ENCODE peak calls at places on chromosomes 11 and 22, in eight cellular contexts. One of them, this sample, is unnamed.

GRCh38 chr11:12126352-12127019 is 16.1 kb downstream of the MICAL2 start:
- DNase-seq in colonic mucosa: no peak
- DNase-seq in neural progenitor cell: no peak
- DNase-seq in AG09309: no peak
- DNase-seq in AG10803: peak
- DNase-seq in sigmoid colon: no peak
- DNase-seq in mammary epithelial cell: peak
- DNase-seq in Peyer's patch: no peak
- DNase-seq in this sample: peak

GRCh38 chr11:4808476-4808875 is 4.3 kb upstream of the OR52R1 start:
- DNase-seq in sigmoid colon: no peak
- DNase-seq in Peyer's patch: no peak
- DNase-seq in colonic mucosa: no peak
- DNase-seq in AG10803: no peak
- DNase-seq in neural progenitor cell: no peak
- DNase-seq in AG09309: no peak
- DNase-seq in mammary epithelial cell: no peak
- DNase-seq in this sample: no peak

GRCh38 chr11:67695606-67696005 is 21.2 kb upstream of the ALDH3B2 start:
- DNase-seq in Peyer's patch: no peak
- DNase-seq in neural progenitor cell: no peak
- DNase-seq in sigmoid colon: no peak
- DNase-seq in mammary epithelial cell: no peak
- DNase-seq in colonic mucosa: no peak
- DNase-seq in AG09309: no peak
- DNase-seq in AG10803: no peak
- DNase-seq in this sample: no peak

GRCh38 chr11:73404048-73404447 is 27.8 kb downstream of the RELT start:
- DNase-seq in neural progenitor cell: peak
- DNase-seq in Peyer's patch: no peak
- DNase-seq in AG10803: peak
- DNase-seq in colonic mucosa: no peak
- DNase-seq in AG09309: no peak
- DNase-seq in mammary epithelial cell: peak
- DNase-seq in sigmoid colon: peak
- DNase-seq in this sample: peak

GRCh38 chr11:70517996-70518907 is 119.9 kb downstream of the CTTN start:
- DNase-seq in mammary epithelial cell: peak
- DNase-seq in neural progenitor cell: no peak
- DNase-seq in AG09309: peak
- DNase-seq in Peyer's patch: peak
- DNase-seq in colonic mucosa: no peak
- DNase-seq in sigmoid colon: no peak
- DNase-seq in AG10803: peak
- DNase-seq in this sample: no peak

GRCh38 chr11:65424200-65425104 is 1.9 kb downstream of the NEAT1 start:
- DNase-seq in Peyer's patch: peak
- DNase-seq in sigmoid colon: peak
- DNase-seq in AG09309: peak
- DNase-seq in AG10803: peak
- DNase-seq in colonic mucosa: peak
- DNase-seq in mammary epithelial cell: peak
- DNase-seq in neural progenitor cell: no peak
- DNase-seq in this sample: peak

GRCh38 chr11:18364495-18365047 is 29.8 kb upstream of the LDHA start:
- DNase-seq in Peyer's patch: no peak
- DNase-seq in AG09309: no peak
- DNase-seq in mammary epithelial cell: no peak
- DNase-seq in sigmoid colon: no peak
- DNase-seq in neural progenitor cell: no peak
- DNase-seq in colonic mucosa: no peak
- DNase-seq in AG10803: peak
- DNase-seq in this sample: no peak

GRCh38 chr11:13993096-13993760 is 30.7 kb downstream of the SPON1 start:
- DNase-seq in Peyer's patch: peak
- DNase-seq in colonic mucosa: peak
- DNase-seq in mammary epithelial cell: no peak
- DNase-seq in AG10803: no peak
- DNase-seq in sigmoid colon: no peak
- DNase-seq in neural progenitor cell: no peak
- DNase-seq in AG09309: no peak
- DNase-seq in this sample: no peak

GRCh38 chr11:75273989-75274391 is 33.4 kb downstream of the TPBGL start:
- DNase-seq in AG09309: no peak
- DNase-seq in neural progenitor cell: no peak
- DNase-seq in sigmoid colon: peak
- DNase-seq in mammary epithelial cell: no peak
- DNase-seq in AG10803: no peak
- DNase-seq in colonic mucosa: no peak
- DNase-seq in Peyer's patch: no peak
- DNase-seq in this sample: no peak

GRCh38 chr11:1075341-1075911 is 752 bp downstream of the MUC2 start:
- DNase-seq in AG09309: no peak
- DNase-seq in Peyer's patch: peak
- DNase-seq in sigmoid colon: peak
- DNase-seq in colonic mucosa: no peak
- DNase-seq in AG10803: no peak
- DNase-seq in mammary epithelial cell: no peak
- DNase-seq in neural progenitor cell: no peak
- DNase-seq in this sample: no peak

GRCh38 chr22:47476226-47476625 is 713.8 kb downstream of the TBC1D22A start:
- DNase-seq in AG09309: no peak
- DNase-seq in sigmoid colon: no peak
- DNase-seq in mammary epithelial cell: no peak
- DNase-seq in colonic mucosa: no peak
- DNase-seq in AG10803: no peak
- DNase-seq in Peyer's patch: no peak
- DNase-seq in neural progenitor cell: no peak
- DNase-seq in this sample: no peak

GRCh38 chr22:29225422-29226090 is 19.9 kb downstream of the EMID1 start:
- DNase-seq in neural progenitor cell: no peak
- DNase-seq in colonic mucosa: peak
- DNase-seq in AG09309: no peak
- DNase-seq in mammary epithelial cell: no peak
- DNase-seq in Peyer's patch: peak
- DNase-seq in AG10803: peak
- DNase-seq in sigmoid colon: peak
- DNase-seq in this sample: peak

GRCh38 chr22:36053242-36054147 is 24.9 kb upstream of the RBFOX2 start:
- DNase-seq in colonic mucosa: no peak
- DNase-seq in neural progenitor cell: no peak
- DNase-seq in mammary epithelial cell: no peak
- DNase-seq in AG10803: no peak
- DNase-seq in Peyer's patch: no peak
- DNase-seq in AG09309: no peak
- DNase-seq in sigmoid colon: no peak
- DNase-seq in this sample: no peak

GRCh38 chr11:102177974-102178631 is 67.9 kb downstream of the YAP1 start:
- DNase-seq in mammary epithelial cell: peak
- DNase-seq in sigmoid colon: no peak
- DNase-seq in AG10803: peak
- DNase-seq in AG09309: peak
- DNase-seq in neural progenitor cell: no peak
- DNase-seq in Peyer's patch: no peak
- DNase-seq in colonic mucosa: no peak
- DNase-seq in this sample: peak

GRCh38 chr11:92550411-92550810 is 325.8 kb downstream of the FAT3 start:
- DNase-seq in mammary epithelial cell: no peak
- DNase-seq in AG09309: no peak
- DNase-seq in colonic mucosa: no peak
- DNase-seq in sigmoid colon: no peak
- DNase-seq in Peyer's patch: no peak
- DNase-seq in AG10803: no peak
- DNase-seq in neural progenitor cell: peak
- DNase-seq in this sample: no peak

GRCh38 chr22:39132281-39132680 is 20.2 kb downstream of the CBX7 start:
- DNase-seq in colonic mucosa: no peak
- DNase-seq in neural progenitor cell: no peak
- DNase-seq in sigmoid colon: peak
- DNase-seq in AG09309: no peak
- DNase-seq in mammary epithelial cell: no peak
- DNase-seq in AG10803: no peak
- DNase-seq in Peyer's patch: no peak
- DNase-seq in this sample: no peak

GRCh38 chr22:32760815-32761214 is 40.7 kb upstream of the TIMP3 start:
- DNase-seq in AG10803: no peak
- DNase-seq in sigmoid colon: no peak
- DNase-seq in AG09309: no peak
- DNase-seq in mammary epithelial cell: no peak
- DNase-seq in colonic mucosa: no peak
- DNase-seq in Peyer's patch: no peak
- DNase-seq in neural progenitor cell: no peak
- DNase-seq in this sample: no peak

GRCh38 chr11:57599381-57599780 is 1.9 kb downstream of the SERPING1 start:
- DNase-seq in colonic mucosa: no peak
- DNase-seq in sigmoid colon: no peak
- DNase-seq in AG09309: no peak
- DNase-seq in neural progenitor cell: no peak
- DNase-seq in mammary epithelial cell: no peak
- DNase-seq in AG10803: no peak
- DNase-seq in Peyer's patch: no peak
- DNase-seq in this sample: peak

GRCh38 chr11:1234054-1234720 is 11.3 kb downstream of the MUC5B start:
- DNase-seq in Peyer's patch: no peak
- DNase-seq in colonic mucosa: peak
- DNase-seq in AG10803: no peak
- DNase-seq in mammary epithelial cell: no peak
- DNase-seq in AG09309: no peak
- DNase-seq in neural progenitor cell: no peak
- DNase-seq in sigmoid colon: peak
- DNase-seq in this sample: no peak

GRCh38 chr22:39732625-39733024 is 160.9 kb downstream of the ENTHD1 start:
- DNase-seq in Peyer's patch: no peak
- DNase-seq in neural progenitor cell: no peak
- DNase-seq in sigmoid colon: no peak
- DNase-seq in AG10803: no peak
- DNase-seq in mammary epithelial cell: no peak
- DNase-seq in colonic mucosa: no peak
- DNase-seq in AG09309: no peak
- DNase-seq in this sample: no peak

DNA sequence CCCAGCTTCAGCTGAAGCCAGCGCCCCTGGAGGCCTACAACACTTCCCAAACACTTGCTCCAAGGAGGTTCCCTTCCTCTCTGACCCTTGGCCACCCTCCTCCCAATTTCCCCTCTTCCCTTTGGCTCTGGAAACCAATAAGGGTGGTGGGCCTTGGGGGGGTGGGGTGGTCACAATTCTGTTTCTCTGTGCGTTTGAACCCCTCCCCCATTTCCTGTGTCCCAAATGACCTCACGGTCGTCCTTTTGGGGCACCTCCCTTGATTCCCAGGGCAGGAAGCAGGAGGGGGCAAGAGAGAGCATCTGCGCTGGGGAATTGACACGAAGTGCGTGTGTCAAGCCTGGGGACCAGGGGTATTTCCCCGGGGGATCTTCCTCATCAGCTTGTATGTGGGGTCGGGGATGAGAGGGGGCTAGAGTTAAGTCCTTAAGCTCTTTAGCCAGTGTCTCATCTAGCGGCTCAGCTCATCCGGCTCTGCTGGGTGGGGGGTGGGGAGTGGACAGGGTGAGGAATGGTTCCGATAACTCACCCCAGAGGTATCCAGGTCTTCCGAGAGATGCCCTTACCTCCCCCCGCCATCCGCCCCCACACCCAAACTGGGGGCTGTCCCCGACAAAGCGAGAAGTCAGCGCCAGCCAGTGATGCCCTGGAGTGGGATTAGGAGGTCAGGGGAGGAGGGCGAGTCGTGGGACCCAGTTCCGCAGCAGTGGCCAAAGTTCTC is 629 bp downstream of the ESAM start:
- DNase-seq in AG10803: no peak
- DNase-seq in sigmoid colon: no peak
- DNase-seq in mammary epithelial cell: no peak
- DNase-seq in neural progenitor cell: peak
- DNase-seq in colonic mucosa: no peak
- DNase-seq in Peyer's patch: no peak
- DNase-seq in AG09309: no peak
- DNase-seq in this sample: no peak
- H3K4me3 ChIP-seq in AG10803: no peak
- H3K4me3 ChIP-seq in sigmoid colon: peak
- H3K4me3 ChIP-seq in mammary epithelial cell: no peak
- H3K4me3 ChIP-seq in neural progenitor cell: peak
- H3K4me3 ChIP-seq in colonic mucosa: peak
- H3K4me3 ChIP-seq in Peyer's patch: peak
- H3K4me3 ChIP-seq in AG09309: no peak
- H3K4me3 ChIP-seq in this sample: no peak

DNA sequence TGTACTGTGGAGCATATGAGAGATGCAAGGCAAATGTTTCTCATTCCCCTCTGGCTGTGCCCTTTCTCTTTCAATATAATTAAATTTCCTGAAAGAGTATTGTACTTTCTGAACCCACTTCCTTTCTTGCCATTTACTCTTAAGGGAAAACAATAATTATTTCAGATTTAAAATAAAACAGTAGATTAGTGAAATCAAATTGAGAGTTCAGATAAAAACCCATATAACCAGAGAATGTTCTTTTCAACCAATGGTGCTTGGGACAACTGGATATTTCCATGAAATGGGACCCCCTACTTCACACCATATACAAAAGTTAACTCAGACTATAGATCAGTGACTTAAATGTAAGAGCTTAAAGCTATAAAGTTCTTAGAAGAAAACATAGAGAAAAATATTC is 26.1 kb upstream of the DLAT start:
- DNase-seq in colonic mucosa: no peak
- DNase-seq in sigmoid colon: no peak
- DNase-seq in AG09309: no peak
- DNase-seq in mammary epithelial cell: no peak
- DNase-seq in neural progenitor cell: no peak
- DNase-seq in Peyer's patch: no peak
- DNase-seq in AG10803: no peak
- DNase-seq in this sample: no peak
- TF ChIP-seq CTCF in colonic mucosa: no peak
- TF ChIP-seq CTCF in sigmoid colon: no peak
- TF ChIP-seq CTCF in AG09309: no peak
- TF ChIP-seq CTCF in mammary epithelial cell: no peak
- TF ChIP-seq CTCF in neural progenitor cell: no peak
- TF ChIP-seq CTCF in Peyer's patch: no peak
- TF ChIP-seq CTCF in AG10803: no peak
- TF ChIP-seq CTCF in this sample: no peak

GRCh38 chr22:50298937-50299656 is 8.3 kb downstream of the PLXNB2 start:
- DNase-seq in colonic mucosa: no peak
- DNase-seq in AG10803: peak
- DNase-seq in sigmoid colon: no peak
- DNase-seq in mammary epithelial cell: no peak
- DNase-seq in AG09309: no peak
- DNase-seq in neural progenitor cell: peak
- DNase-seq in Peyer's patch: no peak
- DNase-seq in this sample: no peak
- H3K4me3 ChIP-seq in colonic mucosa: peak
- H3K4me3 ChIP-seq in AG10803: no peak
- H3K4me3 ChIP-seq in sigmoid colon: peak
- H3K4me3 ChIP-seq in mammary epithelial cell: no peak
- H3K4me3 ChIP-seq in AG09309: no peak
- H3K4me3 ChIP-seq in neural progenitor cell: peak
- H3K4me3 ChIP-seq in Peyer's patch: peak
- H3K4me3 ChIP-seq in this sample: no peak

DNA sequence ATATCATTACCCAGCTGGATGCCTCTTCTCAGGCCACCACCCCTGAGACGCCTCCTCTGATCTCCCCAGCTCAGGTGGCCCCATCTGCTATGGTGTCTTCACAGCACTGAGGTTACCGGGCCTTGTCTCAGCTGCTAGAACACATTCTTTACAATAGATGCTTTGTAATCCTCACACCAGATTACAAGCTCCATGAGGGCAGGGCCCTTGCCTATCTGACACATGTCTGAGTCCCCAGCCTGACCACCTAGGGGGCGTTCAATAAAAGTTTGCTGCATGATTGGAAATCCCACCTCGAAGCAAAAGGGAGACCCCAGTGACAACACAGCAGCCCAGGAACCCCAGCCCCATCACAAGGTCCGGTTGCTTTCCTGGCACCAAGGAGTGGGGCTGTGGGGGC is 2.0 kb downstream of the MACROD1 start:
- DNase-seq in neural progenitor cell: no peak
- DNase-seq in AG10803: no peak
- DNase-seq in Peyer's patch: no peak
- DNase-seq in mammary epithelial cell: no peak
- DNase-seq in sigmoid colon: no peak
- DNase-seq in AG09309: no peak
- DNase-seq in colonic mucosa: no peak
- DNase-seq in this sample: no peak
- TF ChIP-seq CTCF in neural progenitor cell: no peak
- TF ChIP-seq CTCF in AG10803: no peak
- TF ChIP-seq CTCF in Peyer's patch: no peak
- TF ChIP-seq CTCF in mammary epithelial cell: no peak
- TF ChIP-seq CTCF in sigmoid colon: no peak
- TF ChIP-seq CTCF in AG09309: no peak
- TF ChIP-seq CTCF in colonic mucosa: no peak
- TF ChIP-seq CTCF in this sample: no peak